ENCODE peak calls at places on chromosomes 16 and 17, in five cellular contexts. One of them, this sample, is unnamed.

GRCh38 chr16:72300892-72301291 is 128.9 kb upstream of the PMFBP1 start:
- DNase-seq in adrenal gland: no peak
- DNase-seq in NCI-H345: peak; percentile 57
- DNase-seq in lower leg skin: no peak
- DNase-seq in sigmoid colon: no peak
- DNase-seq in this sample: no peak

GRCh38 chr17:29141484-29141835 is 38.7 kb downstream of the MYO18A start:
- DNase-seq in adrenal gland: no peak
- DNase-seq in NCI-H345: no peak
- DNase-seq in lower leg skin: no peak
- DNase-seq in sigmoid colon: no peak
- DNase-seq in this sample: no peak

GRCh38 chr16:1612320-1613111 is at the start of gene CRAMP1:
- DNase-seq in adrenal gland: peak; percentile 41
- DNase-seq in NCI-H345: no peak
- DNase-seq in lower leg skin: peak; percentile 86
- DNase-seq in sigmoid colon: peak; percentile 74
- DNase-seq in this sample: no peak

GRCh38 chr17:27947005-27947406 is 53.8 kb upstream of the LYRM9 start:
- DNase-seq in adrenal gland: no peak
- DNase-seq in NCI-H345: peak; percentile 25
- DNase-seq in lower leg skin: no peak
- DNase-seq in sigmoid colon: no peak
- DNase-seq in this sample: no peak

GRCh38 chr17:52235416-52235960 is 77.0 kb upstream of the CA10 start:
- DNase-seq in adrenal gland: no peak
- DNase-seq in NCI-H345: no peak
- DNase-seq in lower leg skin: no peak
- DNase-seq in sigmoid colon: no peak
- DNase-seq in this sample: no peak

GRCh38 chr16:84190731-84191388 is at the start of gene ADAD2:
- DNase-seq in adrenal gland: no peak
- DNase-seq in NCI-H345: no peak
- DNase-seq in lower leg skin: no peak
- DNase-seq in sigmoid colon: no peak
- DNase-seq in this sample: no peak

GRCh38 chr16:10988164-10988803 is 43.9 kb downstream of the CLEC16A start:
- DNase-seq in adrenal gland: no peak
- DNase-seq in NCI-H345: no peak
- DNase-seq in lower leg skin: no peak
- DNase-seq in sigmoid colon: no peak
- DNase-seq in this sample: no peak

GRCh38 chr17:4908301-4908700 is 5.4 kb upstream of the CHRNE start:
- DNase-seq in adrenal gland: no peak
- DNase-seq in NCI-H345: no peak
- DNase-seq in lower leg skin: no peak
- DNase-seq in sigmoid colon: no peak
- DNase-seq in this sample: no peak

GRCh38 chr17:68424861-68425260 is 32.4 kb downstream of the WIPI1 start:
- DNase-seq in adrenal gland: no peak
- DNase-seq in NCI-H345: peak; percentile 85
- DNase-seq in lower leg skin: peak; percentile 56
- DNase-seq in sigmoid colon: no peak
- DNase-seq in this sample: peak; percentile 80

GRCh38 chr17:57211543-57211942 is 44.8 kb upstream of the MSI2 start:
- DNase-seq in adrenal gland: no peak
- DNase-seq in NCI-H345: peak; percentile 42
- DNase-seq in lower leg skin: no peak
- DNase-seq in sigmoid colon: no peak
- DNase-seq in this sample: no peak

GRCh38 chr16:76500006-76500405 is 222.8 kb downstream of the CNTNAP4 start:
- DNase-seq in adrenal gland: no peak
- DNase-seq in NCI-H345: no peak
- DNase-seq in lower leg skin: no peak
- DNase-seq in sigmoid colon: no peak
- DNase-seq in this sample: no peak

GRCh38 chr17:66904760-66905637 is 59.5 kb upstream of the CACNG4 start:
- DNase-seq in adrenal gland: peak; percentile 35
- DNase-seq in NCI-H345: peak; percentile 91
- DNase-seq in lower leg skin: no peak
- DNase-seq in sigmoid colon: no peak
- DNase-seq in this sample: peak; percentile 66

GRCh38 chr16:2963611-2964415 is at the start of gene KREMEN2:
- DNase-seq in adrenal gland: no peak
- DNase-seq in NCI-H345: peak; percentile 88
- DNase-seq in lower leg skin: peak; percentile 87
- DNase-seq in sigmoid colon: no peak
- DNase-seq in this sample: no peak